ENCODE peak calls at places on chromosomes 5 and 9, in five cellular contexts. G is activated CD4-positive, alpha-beta T cell treated with anti-CD3 and anti-CD28 coated beads, Interleukin-2, amount 10 ng/mL, durations not matched to agents 7 days and 5 days; R is COR-L47; A is A549; D is astrocyte of the cerebellum. F is an unnamed sample.

GRCh38 chr5:39648539-39649200 is 223.9 kb upstream of the DAB2 start:
- DNase-seq in G (no peak), R (no peak), A (peak), D (no peak), F (no peak)

GRCh38 chr9:76396144-76396543 is 1.9 kb upstream of the RFK start:
- DNase-seq in G (no peak), R (no peak), A (no peak), D (no peak), F (no peak)

GRCh38 chr5:137737349-137738256 is 1.7 kb upstream of the KLHL3 start:
- DNase-seq in G (peak), R (no peak), A (no peak), D (no peak), F (no peak)

GRCh38 chr9:1977026-1977425 is 38.1 kb upstream of the SMARCA2 start:
- DNase-seq in G (no peak), R (no peak), A (no peak), D (no peak), F (no peak)

GRCh38 chr9:107784235-107784958 is 294.8 kb upstream of the KLF4 start:
- DNase-seq in G (no peak), R (no peak), A (peak), D (no peak), F (no peak)

GRCh38 chr9:134936762-134937555 is 19.2 kb upstream of the FCN1 start:
- DNase-seq in G (no peak), R (no peak), A (no peak), D (no peak), F (no peak)

GRCh38 chr9:3435732-3436131 is 90.1 kb downstream of the RFX3 start:
- DNase-seq in G (no peak), R (no peak), A (no peak), D (no peak), F (no peak)

GRCh38 chr9:71685394-71685793 is 82.9 kb downstream of the CEMIP2 start:
- DNase-seq in G (peak), R (no peak), A (no peak), D (no peak), F (peak)

GRCh38 chr9:130860458-130861316 is 25.6 kb downstream of the ABL1 start:
- DNase-seq in G (no peak), R (no peak), A (peak), D (peak), F (no peak)

GRCh38 chr5:175709276-175709781 is 51.5 kb downstream of the HRH2 start:
- DNase-seq in G (no peak), R (no peak), A (no peak), D (no peak), F (no peak)

GRCh38 chr9:129322022-129322621 is 144.1 kb upstream of the IER5L start:
- DNase-seq in G (no peak), R (no peak), A (no peak), D (no peak), F (no peak)

GRCh38 chr9:11269036-11269435 is 656.2 kb upstream of the PTPRD start:
- DNase-seq in G (no peak), R (no peak), A (no peak), D (no peak), F (no peak)

GRCh38 chr9:119974026-119974425 is 604.8 kb upstream of the BRINP1 start:
- DNase-seq in G (no peak), R (no peak), A (no peak), D (peak), F (no peak)

GRCh38 chr5:150848271-150848670 is 1.9 kb downstream of the IRGM start:
- DNase-seq in G (no peak), R (no peak), A (no peak), D (no peak), F (no peak)

GRCh38 chr5:177362871-177363507 is 5.3 kb downstream of the RGS14 start:
- DNase-seq in G (peak), R (peak), A (peak), D (no peak), F (peak)

GRCh38 chr5:122183098-122183794 is 53.9 kb downstream of the ZNF474 start:
- DNase-seq in G (no peak), R (peak), A (peak), D (peak), F (no peak)

GRCh38 chr9:73042155-73042554 is 89.3 kb upstream of the ALDH1A1 start:
- DNase-seq in G (no peak), R (no peak), A (no peak), D (peak), F (no peak)

GRCh38 chr5:133048993-133049725 is 2.7 kb upstream of the HSPA4 start:
- DNase-seq in G (no peak), R (no peak), A (no peak), D (no peak), F (no peak)

F was measured in NCI-H2227 treated with DMSO at 0.1 percent for 48 hours.